ENCODE peak calls at places on chromosomes 2 and 18, in seven cellular contexts. Z, K, O, A, M, G and D are unnamed samples.

GRCh38 chr2:8684885-8685696 is 3.2 kb downstream of the ID2 start:
- DNase-seq in Z (no peak), K (peak), O (peak), A (peak), M (peak), G (peak), D (no peak)

GRCh38 chr18:51561821-51562220 is 364.3 kb upstream of the MEX3C start:
- DNase-seq in Z (no peak), K (no peak), O (no peak), A (no peak), M (no peak), G (no peak), D (no peak)

GRCh38 chr18:79105455-79105854 is 36.3 kb downstream of the ATP9B start:
- DNase-seq in Z (no peak), K (no peak), O (no peak), A (no peak), M (no peak), G (no peak), D (no peak)

GRCh38 chr2:192347542-192347941 is 152.8 kb upstream of the TMEFF2 start:
- DNase-seq in Z (no peak), K (no peak), O (no peak), A (no peak), M (no peak), G (no peak), D (no peak)

GRCh38 chr18:57864615-57865121 is 61.6 kb upstream of the ATP8B1 start:
- DNase-seq in Z (no peak), K (no peak), O (no peak), A (no peak), M (no peak), G (no peak), D (no peak)

GRCh38 chr2:226766352-226767055 is 33.1 kb downstream of the IRS1 start:
- DNase-seq in Z (no peak), K (no peak), O (peak), A (no peak), M (no peak), G (no peak), D (no peak)

GRCh38 chr18:47997338-47997780 is 66.9 kb upstream of the SMAD2 start:
- DNase-seq in Z (no peak), K (no peak), O (no peak), A (no peak), M (no peak), G (no peak), D (peak)

GRCh38 chr2:80117401-80117800 is 187.2 kb downstream of the LRRTM1 start:
- DNase-seq in Z (no peak), K (no peak), O (no peak), A (no peak), M (no peak), G (no peak), D (no peak)

GRCh38 chr2:47559079-47559684 is 156.2 kb downstream of the MSH2 start:
- DNase-seq in Z (no peak), K (no peak), O (no peak), A (no peak), M (no peak), G (no peak), D (peak)

GRCh38 chr2:161208527-161209139 is 48.4 kb downstream of the TANK start:
- DNase-seq in Z (peak), K (no peak), O (peak), A (no peak), M (no peak), G (no peak), D (no peak)

GRCh38 chr2:65326276-65326675 is 98.6 kb downstream of the ACTR2 start:
- DNase-seq in Z (no peak), K (no peak), O (no peak), A (no peak), M (no peak), G (no peak), D (no peak)

GRCh38 chr18:78624646-78625279 is 354.9 kb upstream of the SALL3 start:
- DNase-seq in Z (no peak), K (no peak), O (no peak), A (no peak), M (no peak), G (no peak), D (no peak)

GRCh38 chr2:191018663-191019119 is 4.7 kb upstream of the STAT1 start:
- DNase-seq in Z (no peak), K (no peak), O (no peak), A (no peak), M (no peak), G (no peak), D (no peak)

DNA sequence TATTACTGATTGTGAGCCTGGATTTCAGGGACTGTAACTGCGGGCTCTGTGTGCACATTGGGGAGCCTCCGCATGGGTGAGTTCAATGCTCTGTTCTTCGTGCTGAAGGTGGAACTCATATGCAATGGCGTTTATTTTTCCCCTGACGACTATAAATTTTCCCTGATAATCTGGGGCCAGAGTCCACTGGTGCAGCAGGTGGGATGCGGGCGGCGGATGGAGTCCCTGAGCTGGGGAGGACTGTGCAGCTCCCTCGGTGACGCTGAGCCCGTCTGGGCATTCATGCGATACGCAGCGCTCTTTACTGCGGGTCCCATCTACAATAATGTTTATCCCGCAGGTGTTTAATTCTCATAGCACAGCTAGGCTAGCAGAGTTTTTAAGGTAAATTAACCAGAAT is 181.6 kb upstream of the ALKAL2 start:
- DNase-seq in Z (no peak), K (no peak), O (no peak), A (no peak), M (no peak), G (no peak), D (no peak)
- TF ChIP-seq CTCF in Z (no peak), K (no peak), O (no peak), A (no peak), M (no peak), G (no peak), D (no peak)

DNA sequence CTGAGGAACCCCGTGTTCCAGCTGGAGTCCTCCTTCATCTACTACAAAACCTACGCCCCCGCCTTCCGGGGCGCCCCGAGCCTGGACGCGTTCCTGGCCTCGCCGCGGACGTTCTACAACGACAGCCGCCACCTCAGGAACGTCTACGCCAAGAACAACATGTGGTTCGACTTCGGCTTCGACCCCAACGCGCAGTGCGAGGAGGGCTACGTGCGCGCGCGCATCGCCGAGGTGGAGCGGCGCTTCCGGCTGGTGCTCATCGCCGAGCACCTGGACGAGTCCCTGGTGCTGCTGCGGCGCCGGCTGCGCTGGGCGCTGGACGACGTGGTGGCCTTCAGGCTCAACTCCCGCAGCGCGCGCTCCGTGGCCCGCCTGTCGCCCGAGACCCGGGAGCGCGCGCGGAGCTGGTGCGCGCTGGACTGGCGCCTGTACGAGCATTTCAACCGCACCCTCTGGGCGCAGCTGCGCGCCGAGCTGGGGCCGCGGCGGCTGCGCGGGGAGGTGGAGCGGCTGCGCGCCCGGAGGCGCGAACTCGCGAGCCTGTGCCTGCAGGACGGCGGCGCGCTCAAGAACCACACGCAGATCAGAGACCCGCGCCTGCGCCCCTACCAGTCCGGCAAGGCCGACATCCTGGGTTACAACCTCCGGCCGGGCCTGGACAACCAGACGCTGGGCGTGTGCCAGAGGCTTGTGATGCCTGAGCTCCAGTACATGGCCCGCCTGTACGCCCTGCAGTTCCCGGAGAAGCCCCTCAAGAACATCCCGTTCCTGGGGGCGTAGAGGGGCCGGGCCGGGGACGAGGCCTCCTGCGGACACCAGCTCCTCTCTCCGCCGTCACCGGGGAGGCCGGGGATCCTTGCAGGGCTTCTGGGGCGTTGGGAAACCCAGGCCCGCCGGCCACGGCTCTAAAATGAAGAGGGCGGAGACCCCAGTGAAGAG is 5.3 kb upstream of the NEU4 start:
- DNase-seq in Z (no peak), K (peak), O (peak), A (peak), M (peak), G (peak), D (peak)
- H3K4me3 ChIP-seq in Z (peak), K (peak), O (peak), A (no peak), M (peak), G (no peak), D (peak)

DNA sequence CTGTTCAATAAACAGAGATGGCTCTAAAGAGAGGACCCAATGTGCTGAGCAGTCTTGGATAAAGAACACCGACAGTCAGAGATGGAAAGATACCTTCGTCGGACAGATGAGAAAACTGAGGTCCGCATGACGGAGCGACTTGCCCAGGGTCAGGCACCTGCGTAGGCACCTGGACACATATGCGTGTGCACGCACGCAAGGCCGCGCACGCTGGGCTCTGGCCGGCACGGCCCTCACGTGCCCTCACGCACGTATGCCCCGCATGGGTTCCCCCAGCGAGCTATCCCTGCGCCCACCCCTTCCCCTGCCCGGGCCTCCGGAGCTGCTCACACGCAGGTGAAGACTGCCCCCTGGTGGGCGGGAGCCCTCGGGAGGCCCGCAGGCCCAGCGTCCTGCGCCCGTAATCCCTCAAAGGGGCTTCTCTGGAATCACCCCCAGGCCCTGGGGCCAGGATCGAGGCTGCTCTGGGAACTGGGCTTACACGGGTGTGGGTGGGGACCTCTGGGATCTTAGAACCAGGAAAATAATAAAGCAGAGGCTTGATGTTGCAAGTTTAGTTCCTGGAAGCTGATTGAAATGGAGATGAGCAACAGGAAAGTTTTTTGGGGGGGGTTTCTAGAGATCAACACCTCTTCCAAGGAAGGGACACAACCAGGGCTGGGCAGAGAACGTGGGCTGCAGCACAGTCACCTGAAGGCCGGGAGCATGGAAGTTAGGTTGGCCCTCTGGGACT is 246.3 kb downstream of the TNS1 start:
- DNase-seq in Z (no peak), K (peak), O (peak), A (peak), M (peak), G (peak), D (no peak)
- TF ChIP-seq CTCF in Z (peak), K (peak), O (peak), A (peak), M (peak), G (peak), D (peak)

GRCh38 chr2:113075600-113075999 is 7.8 kb downstream of the IL1F10 start:
- DNase-seq in Z (no peak), K (no peak), O (no peak), A (no peak), M (no peak), G (no peak), D (no peak)
- H3K4me3 ChIP-seq in Z (no peak), K (no peak), O (no peak), A (no peak), M (no peak), G (no peak), D (no peak)

GRCh38 chr2:17573085-17573805 is 32.7 kb downstream of the VSNL1 start:
- DNase-seq in Z (no peak), K (no peak), O (peak), A (no peak), M (no peak), G (no peak), D (no peak)
- TF ChIP-seq CTCF in Z (peak), K (no peak), O (peak), A (no peak), M (peak), G (no peak), D (peak)

DNA sequence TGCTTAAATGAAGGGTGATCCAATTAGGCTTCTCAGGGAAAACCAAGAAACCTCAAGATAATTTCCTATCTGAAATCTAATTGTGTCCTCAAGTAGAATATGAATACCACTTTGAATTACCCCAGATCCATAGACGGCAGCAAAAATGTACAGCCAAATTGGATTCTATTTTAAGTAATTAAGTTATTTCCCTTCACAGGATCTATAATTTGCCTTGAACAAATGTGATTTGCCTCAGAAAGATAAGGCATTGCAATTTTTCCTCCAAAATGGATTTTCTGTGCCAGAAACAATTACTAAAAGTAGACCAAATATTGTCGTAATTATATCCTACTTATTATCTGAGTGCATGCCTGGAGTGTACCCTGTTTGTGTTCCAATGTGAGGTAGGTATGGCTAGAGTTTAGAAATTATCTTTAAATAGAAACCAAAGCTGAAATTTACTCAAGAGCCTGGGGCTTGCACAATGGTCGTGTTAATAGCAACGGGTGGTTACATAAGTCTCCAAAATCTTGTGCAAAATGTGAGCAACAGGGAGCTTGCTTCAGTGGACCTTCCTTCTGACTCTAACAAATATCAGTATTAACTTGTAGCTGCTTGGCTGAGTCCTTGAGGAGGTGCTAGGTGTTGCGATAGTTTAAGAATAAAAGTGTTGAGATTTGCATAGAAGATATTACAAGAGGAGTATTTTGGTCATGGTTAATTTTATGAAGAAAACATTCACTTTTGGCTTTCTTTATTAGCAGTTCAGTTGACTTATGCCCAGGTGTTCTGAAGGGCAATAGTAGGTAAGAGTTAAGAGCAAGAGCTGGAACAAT is 4.8 kb downstream of the CXCR4 start:
- DNase-seq in Z (no peak), K (no peak), O (no peak), A (no peak), M (no peak), G (no peak), D (no peak)
- H3K4me3 ChIP-seq in Z (no peak), K (peak), O (no peak), A (no peak), M (no peak), G (no peak), D (no peak)